ENCODE peak calls at places on chromosome X, in ten cellular contexts. U is Panc1, N is spleen, H is stomach, M is SK-N-SH, Q is suprapubic skin, G is prostate gland, L is sigmoid colon, J is HepG2, F is HCT116. Y is an unnamed sample.

GRCh38 chrX:74804574-74804973 is 120.7 kb downstream of the NEXMIF start:
- DNase-seq in U (no peak), N (no peak), H (no peak), M (no peak), Q (no peak), G (no peak), L (no peak), J (no peak), F (no peak), Y (no peak)

GRCh38 chrX:111519215-111519614 is 7.8 kb downstream of the SERTM2 start:
- DNase-seq in U (no peak), N (no peak), H (no peak), M (peak), Q (no peak), G (no peak), L (no peak), J (no peak), F (no peak), Y (no peak)

GRCh38 chrX:132958086-132958703 is at the start of gene HS6ST2:
- DNase-seq in U (no peak), N (no peak), H (no peak), M (peak), Q (no peak), G (no peak), L (no peak), J (no peak), F (peak), Y (no peak)

GRCh38 chrX:133254666-133255065 is 36.5 kb upstream of the TFDP3 start:
- DNase-seq in U (no peak), N (no peak), H (no peak), M (no peak), Q (no peak), G (no peak), L (no peak), J (peak), F (no peak), Y (no peak)

GRCh38 chrX:67893931-67894330 is 350.1 kb downstream of the AR start:
- DNase-seq in U (no peak), N (no peak), H (no peak), M (no peak), Q (no peak), G (no peak), L (no peak), J (no peak), F (no peak), Y (no peak)

GRCh38 chrX:40933132-40934078 is 151.8 kb upstream of the USP9X start:
- DNase-seq in U (no peak), N (no peak), H (no peak), M (peak), Q (no peak), G (no peak), L (no peak), J (no peak), F (no peak), Y (no peak)

GRCh38 chrX:46251755-46252154 is 293.5 kb downstream of the ZNF674 start:
- DNase-seq in U (no peak), N (no peak), H (no peak), M (no peak), Q (no peak), G (no peak), L (no peak), J (peak), F (no peak), Y (no peak)

GRCh38 chrX:154321624-154322023 is 26.0 kb downstream of the TKTL1 start:
- DNase-seq in U (no peak), N (peak), H (no peak), M (no peak), Q (no peak), G (no peak), L (no peak), J (peak), F (no peak), Y (no peak)

GRCh38 chrX:16459008-16459407 is 190.9 kb upstream of the S100G start:
- DNase-seq in U (no peak), N (no peak), H (no peak), M (no peak), Q (no peak), G (no peak), L (no peak), J (no peak), F (no peak), Y (no peak)

GRCh38 chrX:44945736-44946135 is 72.7 kb downstream of the KDM6A start:
- DNase-seq in U (no peak), N (no peak), H (no peak), M (no peak), Q (no peak), G (no peak), L (no peak), J (peak), F (no peak), Y (no peak)

GRCh38 chrX:153800746-153801145 is 6.3 kb downstream of the SSR4 start:
- DNase-seq in U (no peak), N (no peak), H (no peak), M (no peak), Q (no peak), G (no peak), L (no peak), J (no peak), F (no peak), Y (no peak)

GRCh38 chrX:46837543-46838481 is 969 bp downstream of the RP2 start:
- DNase-seq in U (no peak), N (no peak), H (no peak), M (peak), Q (no peak), G (no peak), L (no peak), J (peak), F (no peak), Y (no peak)

GRCh38 chrX:140664939-140665338 is 44.6 kb upstream of the LINC00632 start:
- DNase-seq in U (peak), N (no peak), H (no peak), M (peak), Q (no peak), G (no peak), L (no peak), J (peak), F (no peak), Y (no peak)

GRCh38 chrX:119758682-119759332 is 419 bp downstream of the SOWAHD start:
- DNase-seq in U (no peak), N (peak), H (peak), M (peak), Q (no peak), G (no peak), L (no peak), J (no peak), F (no peak), Y (no peak)

GRCh38 chrX:112043997-112044396 is 38.6 kb downstream of the TRPC5 start:
- DNase-seq in U (peak), N (no peak), H (no peak), M (peak), Q (no peak), G (no peak), L (no peak), J (no peak), F (peak), Y (no peak)

GRCh38 chrX:153469811-153470410 is 465 bp downstream of the HAUS7 start:
- DNase-seq in U (no peak), N (no peak), H (no peak), M (peak), Q (no peak), G (no peak), L (no peak), J (no peak), F (no peak), Y (no peak)

DNA sequence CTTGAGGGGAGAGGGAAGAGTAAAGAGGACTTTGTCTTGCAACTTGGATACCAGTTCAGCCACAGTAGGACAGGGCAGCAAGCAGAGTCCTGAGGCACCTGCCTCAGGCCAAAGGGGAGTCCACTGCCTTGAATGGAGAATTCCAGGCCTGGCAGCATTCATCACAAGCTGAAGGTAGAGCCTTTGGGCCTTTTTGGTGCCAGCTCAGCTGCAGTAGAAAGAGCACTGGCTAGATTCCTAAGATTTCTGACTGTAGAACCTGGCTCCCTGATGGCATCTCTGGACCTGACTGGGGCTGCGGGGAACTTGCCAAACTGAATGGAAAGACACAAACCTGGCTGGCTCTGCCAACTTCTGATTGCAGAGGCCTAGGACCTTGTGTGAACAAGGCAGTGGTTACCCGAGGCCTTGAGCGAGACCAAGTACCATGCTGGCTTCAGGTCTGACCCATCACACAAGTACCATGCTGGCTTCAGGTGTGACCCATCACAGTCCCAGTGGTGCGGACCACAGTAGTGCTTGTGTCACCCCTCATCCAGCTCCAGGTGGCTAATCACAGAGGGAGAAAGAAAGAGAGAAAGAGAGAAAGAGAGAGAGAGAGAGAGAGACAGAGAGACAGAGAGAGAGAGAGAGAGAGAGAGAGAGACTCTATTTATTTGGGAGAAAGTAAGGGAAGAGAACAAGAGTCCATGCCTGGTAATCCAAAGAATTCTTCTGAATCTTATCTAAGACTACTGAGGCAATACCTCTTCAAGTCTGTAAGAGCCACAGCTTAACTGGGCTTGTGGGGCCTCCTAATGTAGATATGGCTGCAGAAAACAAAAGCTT is 137.6 kb upstream of the SPIN4 start:
- DNase-seq in U (no peak), N (no peak), H (no peak), M (no peak), Q (no peak), G (no peak), L (no peak), J (no peak), F (no peak), Y (no peak)
- TF ChIP-seq CTCF in U (no peak), N (no peak), H (no peak), M (no peak), Q (no peak), G (no peak), L (no peak), J (no peak), F (no peak), Y (no peak)

GRCh38 chrX:9519546-9520210 is 54.8 kb downstream of the TBL1X start:
- DNase-seq in U (no peak), N (no peak), H (no peak), M (no peak), Q (no peak), G (no peak), L (peak), J (no peak), F (no peak), Y (no peak)
- TF ChIP-seq POLR2AphosphoS5 in U (no peak), N (no peak), H (no peak), M (no peak), Q (no peak), G (no peak), L (peak), J (no peak), F (no peak), Y (peak)

GRCh38 chrX:34918856-34919255 is 23.7 kb upstream of the FAM47B start:
- DNase-seq in U (no peak), N (no peak), H (no peak), M (peak), Q (no peak), G (peak), L (no peak), J (peak), F (no peak), Y (no peak)
- TF ChIP-seq CTCF in U (peak), N (no peak), H (no peak), M (peak), Q (no peak), G (no peak), L (peak), J (no peak), F (no peak), Y (no peak)

GRCh38 chrX:47991263-47992092 is 12.3 kb downstream of the ZNF182 start:
- DNase-seq in U (no peak), N (no peak), H (no peak), M (no peak), Q (no peak), G (no peak), L (no peak), J (no peak), F (no peak), Y (no peak)
- TF ChIP-seq POLR2AphosphoS5 in U (no peak), N (no peak), H (no peak), M (no peak), Q (no peak), G (no peak), L (no peak), J (no peak), F (no peak), Y (no peak)

DNA sequence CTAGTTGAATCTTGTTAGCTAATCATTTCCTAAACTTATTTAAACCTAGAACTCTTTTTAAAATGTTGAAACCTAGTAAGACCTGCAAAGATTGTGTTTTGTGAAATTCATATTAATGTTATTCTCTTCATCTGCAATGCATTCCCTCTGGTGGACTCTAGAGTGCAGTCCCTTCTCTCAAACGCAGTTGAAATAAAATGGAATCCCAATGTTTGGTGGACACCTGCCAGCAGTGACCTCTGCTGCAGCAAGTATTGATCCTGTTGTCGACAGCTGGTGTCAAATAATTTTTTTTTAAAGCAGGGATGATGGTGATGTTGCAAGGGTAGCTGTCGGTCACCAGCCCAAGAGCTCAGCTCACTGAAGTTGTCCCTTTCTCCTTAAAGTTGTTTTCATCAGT is 492.0 kb downstream of the ZIC3 start:
- DNase-seq in U (no peak), N (no peak), H (no peak), M (no peak), Q (no peak), G (no peak), L (no peak), J (no peak), F (no peak), Y (no peak)
- TF ChIP-seq CTCF in U (no peak), N (no peak), H (no peak), M (no peak), Q (no peak), G (no peak), L (no peak), J (no peak), F (no peak), Y (no peak)

GRCh38 chrX:5991393-5991792 is 237.3 kb downstream of the NLGN4X start:
- DNase-seq in U (no peak), N (no peak), H (no peak), M (no peak), Q (no peak), G (no peak), L (no peak), J (no peak), F (no peak), Y (no peak)
- TF ChIP-seq POLR2AphosphoS5 in U (no peak), N (no peak), H (no peak), M (no peak), Q (no peak), G (no peak), L (no peak), J (no peak), F (no peak), Y (no peak)

GRCh38 chrX:101415180-101416130 is 7.4 kb downstream of the HNRNPH2 start:
- DNase-seq in U (peak), N (no peak), H (no peak), M (peak), Q (no peak), G (peak), L (no peak), J (peak), F (no peak), Y (no peak)
- TF ChIP-seq CTCF in U (peak), N (peak), H (peak), M (peak), Q (peak), G (peak), L (peak), J (peak), F (peak), Y (peak)

GRCh38 chrX:128310912-128311311 is 258.7 kb upstream of the ACTRT1 start:
- DNase-seq in U (no peak), N (no peak), H (no peak), M (no peak), Q (no peak), G (no peak), L (no peak), J (no peak), F (no peak), Y (no peak)
- TF ChIP-seq POLR2AphosphoS5 in U (no peak), N (no peak), H (no peak), M (no peak), Q (no peak), G (no peak), L (no peak), J (no peak), F (no peak), Y (no peak)

GRCh38 chrX:149487292-149487691 is 17.8 kb downstream of the IDS start:
- DNase-seq in U (no peak), N (no peak), H (no peak), M (no peak), Q (no peak), G (no peak), L (no peak), J (no peak), F (no peak), Y (no peak)
- TF ChIP-seq CTCF in U (peak), N (no peak), H (no peak), M (peak), Q (peak), G (no peak), L (no peak), J (no peak), F (peak), Y (no peak)